ENCODE peak calls at places on chromosomes 13 and 19, in ten cellular contexts. One of them, this sample, is unnamed.

GRCh38 chr19:10419646-10420443 is 493 bp upstream of the PDE4A start:
- DNase-seq in AG09309: no peak
- DNase-seq in lower lobe of right lung: no peak
- DNase-seq in gastrocnemius medialis: no peak
- DNase-seq in tibial nerve: no peak
- DNase-seq in mammary epithelial cell: peak; percentile 51
- DNase-seq in fibroblast of pulmonary artery: peak; percentile 56
- DNase-seq in astrocyte of the cerebellum: no peak
- DNase-seq in right cardiac atrium: no peak
- DNase-seq in fibroblast of mammary gland: peak; percentile 74
- DNase-seq in this sample: no peak

GRCh38 chr13:52644108-52644507 is 1.9 kb downstream of the HNRNPA1L2 start:
- DNase-seq in lower lobe of right lung: no peak
- DNase-seq in AG09309: no peak
- DNase-seq in fibroblast of mammary gland: peak; percentile 62
- DNase-seq in right cardiac atrium: no peak
- DNase-seq in mammary epithelial cell: no peak
- DNase-seq in gastrocnemius medialis: no peak
- DNase-seq in fibroblast of pulmonary artery: no peak
- DNase-seq in astrocyte of the cerebellum: no peak
- DNase-seq in tibial nerve: no peak
- DNase-seq in this sample: no peak

GRCh38 chr19:46426506-46427162 is 2.1 kb downstream of the PNMA8C start:
- DNase-seq in AG09309: no peak
- DNase-seq in fibroblast of mammary gland: peak; percentile 78
- DNase-seq in mammary epithelial cell: no peak
- DNase-seq in right cardiac atrium: peak; percentile 93
- DNase-seq in fibroblast of pulmonary artery: peak; percentile 83
- DNase-seq in lower lobe of right lung: peak; percentile 76
- DNase-seq in gastrocnemius medialis: peak; percentile 34
- DNase-seq in astrocyte of the cerebellum: peak; percentile 49
- DNase-seq in tibial nerve: peak; percentile 57
- DNase-seq in this sample: no peak

GRCh38 chr13:43686557-43686956 is 100.2 kb downstream of the ENOX1 start:
- DNase-seq in tibial nerve: no peak
- DNase-seq in right cardiac atrium: peak; percentile 39
- DNase-seq in astrocyte of the cerebellum: peak; percentile 53
- DNase-seq in gastrocnemius medialis: peak; percentile 38
- DNase-seq in AG09309: no peak
- DNase-seq in fibroblast of mammary gland: peak; percentile 98
- DNase-seq in lower lobe of right lung: no peak
- DNase-seq in fibroblast of pulmonary artery: peak; percentile 90
- DNase-seq in mammary epithelial cell: peak; percentile 56
- DNase-seq in this sample: no peak

GRCh38 chr13:112725346-112726017 is 35.6 kb downstream of the ATP11A start:
- DNase-seq in lower lobe of right lung: peak; percentile 51
- DNase-seq in tibial nerve: no peak
- DNase-seq in fibroblast of mammary gland: no peak
- DNase-seq in gastrocnemius medialis: peak; percentile 87
- DNase-seq in astrocyte of the cerebellum: no peak
- DNase-seq in mammary epithelial cell: peak; percentile 58
- DNase-seq in right cardiac atrium: peak; percentile 53
- DNase-seq in AG09309: no peak
- DNase-seq in fibroblast of pulmonary artery: no peak
- DNase-seq in this sample: peak; percentile 45

GRCh38 chr19:17026706-17027427 is at the start of gene CPAMD8:
- DNase-seq in lower lobe of right lung: no peak
- DNase-seq in mammary epithelial cell: no peak
- DNase-seq in gastrocnemius medialis: no peak
- DNase-seq in right cardiac atrium: no peak
- DNase-seq in AG09309: no peak
- DNase-seq in tibial nerve: no peak
- DNase-seq in fibroblast of mammary gland: no peak
- DNase-seq in fibroblast of pulmonary artery: no peak
- DNase-seq in astrocyte of the cerebellum: no peak
- DNase-seq in this sample: no peak

GRCh38 chr19:38930776-38931761 is at the start of gene MRPS12:
- DNase-seq in right cardiac atrium: peak; percentile 99
- DNase-seq in AG09309: peak; percentile 97
- DNase-seq in fibroblast of mammary gland: peak; percentile 99
- DNase-seq in fibroblast of pulmonary artery: peak; percentile 100
- DNase-seq in astrocyte of the cerebellum: peak; percentile 99
- DNase-seq in lower lobe of right lung: peak; percentile 99
- DNase-seq in mammary epithelial cell: peak; percentile 98
- DNase-seq in tibial nerve: peak; percentile 99
- DNase-seq in gastrocnemius medialis: peak; percentile 98
- DNase-seq in this sample: peak; percentile 100

GRCh38 chr19:7602935-7603497 is 7.4 kb downstream of the CAMSAP3 start:
- DNase-seq in mammary epithelial cell: no peak
- DNase-seq in fibroblast of mammary gland: no peak
- DNase-seq in lower lobe of right lung: no peak
- DNase-seq in tibial nerve: no peak
- DNase-seq in astrocyte of the cerebellum: no peak
- DNase-seq in gastrocnemius medialis: no peak
- DNase-seq in right cardiac atrium: peak; percentile 30
- DNase-seq in AG09309: no peak
- DNase-seq in fibroblast of pulmonary artery: peak; percentile 31
- DNase-seq in this sample: no peak

GRCh38 chr13:113949546-113949945 is 24.3 kb downstream of the C13orf46 start:
- DNase-seq in gastrocnemius medialis: no peak
- DNase-seq in lower lobe of right lung: no peak
- DNase-seq in fibroblast of mammary gland: no peak
- DNase-seq in tibial nerve: no peak
- DNase-seq in astrocyte of the cerebellum: no peak
- DNase-seq in mammary epithelial cell: no peak
- DNase-seq in AG09309: no peak
- DNase-seq in fibroblast of pulmonary artery: no peak
- DNase-seq in right cardiac atrium: peak; percentile 27
- DNase-seq in this sample: no peak

GRCh38 chr19:7868671-7869452 is 5.3 kb downstream of the PRR36 start:
- DNase-seq in mammary epithelial cell: peak; percentile 74
- DNase-seq in fibroblast of mammary gland: peak; percentile 58
- DNase-seq in tibial nerve: peak; percentile 20
- DNase-seq in AG09309: no peak
- DNase-seq in right cardiac atrium: peak; percentile 88
- DNase-seq in astrocyte of the cerebellum: no peak
- DNase-seq in fibroblast of pulmonary artery: peak; percentile 62
- DNase-seq in gastrocnemius medialis: peak; percentile 35
- DNase-seq in lower lobe of right lung: peak; percentile 83
- DNase-seq in this sample: peak; percentile 90

GRCh38 chr19:5343848-5344247 is 3.2 kb upstream of the PTPRS start:
- DNase-seq in AG09309: peak; percentile 18
- DNase-seq in fibroblast of pulmonary artery: peak; percentile 40
- DNase-seq in mammary epithelial cell: no peak
- DNase-seq in astrocyte of the cerebellum: no peak
- DNase-seq in lower lobe of right lung: no peak
- DNase-seq in tibial nerve: no peak
- DNase-seq in gastrocnemius medialis: no peak
- DNase-seq in right cardiac atrium: no peak
- DNase-seq in fibroblast of mammary gland: peak; percentile 22
- DNase-seq in this sample: no peak
- H3K4me3 ChIP-seq in AG09309: no peak overlapping the region
- H3K4me3 ChIP-seq in fibroblast of pulmonary artery: no peak overlapping the region
- H3K4me3 ChIP-seq in mammary epithelial cell: no peak overlapping the region
- H3K4me3 ChIP-seq in astrocyte of the cerebellum: no peak overlapping the region
- H3K4me3 ChIP-seq in lower lobe of right lung: no peak overlapping the region
- H3K4me3 ChIP-seq in tibial nerve: no peak overlapping the region
- H3K4me3 ChIP-seq in gastrocnemius medialis: no peak overlapping the region
- H3K4me3 ChIP-seq in right cardiac atrium: no peak overlapping the region
- H3K4me3 ChIP-seq in fibroblast of mammary gland: no peak overlapping the region
- H3K4me3 ChIP-seq in this sample: no peak overlapping the region

GRCh38 chr19:3606690-3607289 is at the start of gene TBXA2R:
- DNase-seq in AG09309: no peak
- DNase-seq in fibroblast of pulmonary artery: peak; percentile 57
- DNase-seq in gastrocnemius medialis: peak; percentile 28
- DNase-seq in astrocyte of the cerebellum: no peak
- DNase-seq in right cardiac atrium: peak; percentile 94
- DNase-seq in tibial nerve: peak; percentile 82
- DNase-seq in lower lobe of right lung: peak; percentile 75
- DNase-seq in fibroblast of mammary gland: peak; percentile 49
- DNase-seq in mammary epithelial cell: no peak
- DNase-seq in this sample: peak; percentile 87
- H3K4me3 ChIP-seq in AG09309: peak within 1 kb of the TSS; percentile 44
- H3K4me3 ChIP-seq in fibroblast of pulmonary artery: peak within 1 kb of the TSS; percentile 58
- H3K4me3 ChIP-seq in gastrocnemius medialis: peak within 1 kb of the TSS; percentile 54
- H3K4me3 ChIP-seq in astrocyte of the cerebellum: peak within 1 kb of the TSS; percentile 46
- H3K4me3 ChIP-seq in right cardiac atrium: peak within 1 kb of the TSS; percentile 71
- H3K4me3 ChIP-seq in tibial nerve: peak within 1 kb of the TSS; percentile 56
- H3K4me3 ChIP-seq in lower lobe of right lung: peak within 1 kb of the TSS; percentile 59
- H3K4me3 ChIP-seq in fibroblast of mammary gland: peak within 1 kb of the TSS; percentile 47
- H3K4me3 ChIP-seq in mammary epithelial cell: peak within 1 kb of the TSS; percentile 26
- H3K4me3 ChIP-seq in this sample: peak within 1 kb of the TSS; percentile 57

GRCh38 chr19:53867225-53868090 is at the start of gene MYADM:
- DNase-seq in fibroblast of mammary gland: peak; percentile 97
- DNase-seq in fibroblast of pulmonary artery: peak; percentile 99
- DNase-seq in mammary epithelial cell: peak; percentile 97
- DNase-seq in lower lobe of right lung: peak; percentile 99
- DNase-seq in tibial nerve: peak; percentile 100
- DNase-seq in AG09309: peak; percentile 90
- DNase-seq in gastrocnemius medialis: peak; percentile 93
- DNase-seq in right cardiac atrium: peak; percentile 100
- DNase-seq in astrocyte of the cerebellum: peak; percentile 98
- DNase-seq in this sample: peak; percentile 100

GRCh38 chr19:53865918-53866696 is 1.6 kb upstream of the MYADM start:
- DNase-seq in AG09309: no peak
- DNase-seq in astrocyte of the cerebellum: no peak
- DNase-seq in fibroblast of mammary gland: peak; percentile 45
- DNase-seq in lower lobe of right lung: peak; percentile 85
- DNase-seq in right cardiac atrium: peak; percentile 96
- DNase-seq in gastrocnemius medialis: peak; percentile 54
- DNase-seq in fibroblast of pulmonary artery: peak; percentile 63
- DNase-seq in tibial nerve: no peak
- DNase-seq in mammary epithelial cell: peak; percentile 38
- DNase-seq in this sample: peak; percentile 82

GRCh38 chr19:53868091-53868891 is 608 bp downstream of the MYADM start:
- DNase-seq in fibroblast of pulmonary artery: peak; percentile 69
- DNase-seq in tibial nerve: no peak
- DNase-seq in astrocyte of the cerebellum: no peak
- DNase-seq in AG09309: no peak
- DNase-seq in mammary epithelial cell: peak; percentile 37
- DNase-seq in fibroblast of mammary gland: peak; percentile 44
- DNase-seq in right cardiac atrium: peak; percentile 84
- DNase-seq in lower lobe of right lung: peak; percentile 83
- DNase-seq in gastrocnemius medialis: no peak
- DNase-seq in this sample: no peak

GRCh38 chr19:53864308-53864836 is 3.3 kb upstream of the MYADM start:
- DNase-seq in fibroblast of pulmonary artery: no peak
- DNase-seq in gastrocnemius medialis: no peak
- DNase-seq in lower lobe of right lung: no peak
- DNase-seq in astrocyte of the cerebellum: no peak
- DNase-seq in fibroblast of mammary gland: no peak
- DNase-seq in AG09309: no peak
- DNase-seq in tibial nerve: no peak
- DNase-seq in mammary epithelial cell: no peak
- DNase-seq in right cardiac atrium: no peak
- DNase-seq in this sample: no peak

DNA sequence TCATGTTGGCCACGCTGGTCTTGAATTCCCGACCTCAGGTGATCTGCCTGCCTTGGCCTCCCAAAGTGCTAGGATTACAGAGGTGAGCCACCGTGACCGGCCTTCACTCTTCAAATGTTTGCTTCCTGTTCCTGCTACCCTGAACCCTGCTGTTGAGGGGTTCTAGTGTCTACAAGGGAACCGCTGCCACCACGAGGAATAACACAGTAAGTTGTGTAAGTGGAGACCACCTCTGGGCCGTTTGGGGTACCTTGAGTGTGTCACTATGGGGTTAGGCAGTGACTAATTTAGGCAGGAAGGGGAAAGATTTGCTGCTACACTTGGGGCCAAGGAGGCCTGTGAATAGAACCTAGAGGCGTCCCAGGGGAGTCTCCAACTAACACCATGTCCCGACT is 2.2 kb upstream of the MYADM start:
- DNase-seq in gastrocnemius medialis: no peak
- DNase-seq in lower lobe of right lung: no peak
- DNase-seq in right cardiac atrium: no peak
- DNase-seq in tibial nerve: no peak
- DNase-seq in fibroblast of pulmonary artery: no peak
- DNase-seq in mammary epithelial cell: no peak
- DNase-seq in fibroblast of mammary gland: peak; percentile 29
- DNase-seq in AG09309: no peak
- DNase-seq in astrocyte of the cerebellum: no peak
- DNase-seq in this sample: no peak
- H3K4me3 ChIP-seq in gastrocnemius medialis: peak overlapping the region; percentile 42
- H3K4me3 ChIP-seq in lower lobe of right lung: peak overlapping the region; percentile 80
- H3K4me3 ChIP-seq in right cardiac atrium: no peak overlapping the region
- H3K4me3 ChIP-seq in tibial nerve: no peak overlapping the region
- H3K4me3 ChIP-seq in fibroblast of pulmonary artery: peak overlapping the region; percentile 48
- H3K4me3 ChIP-seq in mammary epithelial cell: no peak overlapping the region
- H3K4me3 ChIP-seq in fibroblast of mammary gland: peak overlapping the region; percentile 52
- H3K4me3 ChIP-seq in AG09309: peak overlapping the region; percentile 26
- H3K4me3 ChIP-seq in astrocyte of the cerebellum: peak overlapping the region; percentile 40
- H3K4me3 ChIP-seq in this sample: peak overlapping the region; percentile 69

GRCh38 chr19:6063576-6063961 is 46.7 kb downstream of the RFX2 start:
- DNase-seq in gastrocnemius medialis: no peak
- DNase-seq in tibial nerve: no peak
- DNase-seq in astrocyte of the cerebellum: no peak
- DNase-seq in mammary epithelial cell: no peak
- DNase-seq in lower lobe of right lung: no peak
- DNase-seq in fibroblast of pulmonary artery: no peak
- DNase-seq in right cardiac atrium: no peak
- DNase-seq in fibroblast of mammary gland: no peak
- DNase-seq in AG09309: no peak
- DNase-seq in this sample: no peak

GRCh38 chr19:6061420-6062130 is 48.7 kb downstream of the RFX2 start:
- DNase-seq in lower lobe of right lung: no peak
- DNase-seq in gastrocnemius medialis: peak; percentile 33
- DNase-seq in AG09309: no peak
- DNase-seq in tibial nerve: no peak
- DNase-seq in fibroblast of mammary gland: no peak
- DNase-seq in astrocyte of the cerebellum: no peak
- DNase-seq in mammary epithelial cell: no peak
- DNase-seq in right cardiac atrium: peak; percentile 72
- DNase-seq in fibroblast of pulmonary artery: no peak
- DNase-seq in this sample: peak; percentile 60

GRCh38 chr19:6062961-6063575 is 47.2 kb downstream of the RFX2 start:
- DNase-seq in right cardiac atrium: no peak
- DNase-seq in gastrocnemius medialis: no peak
- DNase-seq in mammary epithelial cell: no peak
- DNase-seq in astrocyte of the cerebellum: no peak
- DNase-seq in fibroblast of mammary gland: no peak
- DNase-seq in fibroblast of pulmonary artery: no peak
- DNase-seq in lower lobe of right lung: no peak
- DNase-seq in tibial nerve: no peak
- DNase-seq in AG09309: no peak
- DNase-seq in this sample: peak; percentile 31

GRCh38 chr19:6060600-6061391 is 49.5 kb downstream of the RFX2 start:
- DNase-seq in lower lobe of right lung: no peak
- DNase-seq in fibroblast of pulmonary artery: peak; percentile 23
- DNase-seq in AG09309: no peak
- DNase-seq in right cardiac atrium: no peak
- DNase-seq in tibial nerve: no peak
- DNase-seq in fibroblast of mammary gland: peak; percentile 41
- DNase-seq in mammary epithelial cell: peak; percentile 87
- DNase-seq in gastrocnemius medialis: no peak
- DNase-seq in astrocyte of the cerebellum: no peak
- DNase-seq in this sample: no peak

DNA sequence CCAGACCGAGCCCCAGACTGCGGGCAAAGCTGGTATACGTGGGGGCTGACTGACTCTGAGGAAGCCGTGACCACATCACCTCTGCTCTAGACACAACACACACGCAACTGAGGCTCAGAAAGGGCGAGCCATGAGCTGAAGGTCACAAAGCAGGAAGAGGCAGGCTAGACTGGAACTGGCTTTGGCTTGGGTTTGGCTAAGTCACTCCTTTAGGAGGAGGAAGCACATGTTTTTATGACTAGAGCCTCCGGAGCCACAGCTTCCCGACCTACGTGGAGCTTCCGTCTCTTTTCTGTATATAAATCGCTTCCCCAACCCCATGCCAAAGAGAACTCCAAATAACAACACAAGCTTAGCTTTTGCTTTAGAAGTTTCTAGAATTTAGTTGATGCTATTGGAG is 48.0 kb downstream of the RFX2 start:
- DNase-seq in AG09309: no peak
- DNase-seq in fibroblast of pulmonary artery: peak; percentile 40
- DNase-seq in tibial nerve: no peak
- DNase-seq in gastrocnemius medialis: no peak
- DNase-seq in astrocyte of the cerebellum: no peak
- DNase-seq in lower lobe of right lung: peak; percentile 80
- DNase-seq in mammary epithelial cell: no peak
- DNase-seq in fibroblast of mammary gland: peak; percentile 60
- DNase-seq in right cardiac atrium: peak; percentile 76
- DNase-seq in this sample: peak; percentile 55
- H3K4me3 ChIP-seq in AG09309: no peak overlapping the region
- H3K4me3 ChIP-seq in fibroblast of pulmonary artery: no peak overlapping the region
- H3K4me3 ChIP-seq in tibial nerve: no peak overlapping the region
- H3K4me3 ChIP-seq in gastrocnemius medialis: no peak overlapping the region
- H3K4me3 ChIP-seq in astrocyte of the cerebellum: no peak overlapping the region
- H3K4me3 ChIP-seq in lower lobe of right lung: peak overlapping the region; percentile 29
- H3K4me3 ChIP-seq in mammary epithelial cell: no peak overlapping the region
- H3K4me3 ChIP-seq in fibroblast of mammary gland: no peak overlapping the region
- H3K4me3 ChIP-seq in right cardiac atrium: no peak overlapping the region
- H3K4me3 ChIP-seq in this sample: no peak overlapping the region

This sample was measured in Peyer's patch.